ENCODE peak calls at places on chromosomes 12 and 14, in four cellular contexts. Y is endodermal cell; B is AG09319; M is activated CD4-positive, alpha-beta T cell treated with anti-CD3 and anti-CD28 coated beads, Interleukin-2, amount 50 U/mL, for 1 hour. S is an unnamed sample.

GRCh38 chr12:43789941-43790340 is 16.2 kb downstream of the TWF1 start:
- DNase-seq in B (peak), M (no peak), Y (no peak), S (no peak)

GRCh38 chr14:74083784-74084276 is 423 bp downstream of the ALDH6A1 start:
- DNase-seq in B (no peak), Y (no peak), M (no peak), S (no peak)

GRCh38 chr12:52160200-52160599 is 31.6 kb downstream of the KRT80 start:
- DNase-seq in Y (no peak), B (no peak), M (no peak), S (no peak)

GRCh38 chr12:122407208-122407607 is 15.3 kb downstream of the CLIP1 start:
- DNase-seq in M (no peak), B (no peak), Y (no peak), S (no peak)

GRCh38 chr14:75820761-75821160 is 159.7 kb downstream of the TTLL5 start:
- DNase-seq in Y (no peak), B (no peak), M (no peak), S (no peak)

GRCh38 chr12:19140381-19141236 is 11.1 kb downstream of the PLEKHA5 start:
- DNase-seq in M (no peak), Y (peak), B (no peak), S (no peak)

GRCh38 chr14:37587881-37588666 is 7.0 kb downstream of the FOXA1 start:
- DNase-seq in Y (peak), B (no peak), M (no peak), S (no peak)

GRCh38 chr14:22977684-22978486 is 4.5 kb downstream of the AJUBA start:
- DNase-seq in B (no peak), M (no peak), Y (peak), S (no peak)

GRCh38 chr12:27709932-27710591 is 570 bp upstream of the MRPS35 start:
- DNase-seq in B (no peak), M (no peak), Y (no peak), S (no peak)

GRCh38 chr12:110223777-110224378 is 57.2 kb upstream of the ATP2A2 start:
- DNase-seq in B (no peak), Y (no peak), M (no peak), S (no peak)

GRCh38 chr12:116358850-116359761 is 81.6 kb upstream of the MED13L start:
- DNase-seq in B (peak), M (peak), Y (peak), S (no peak)

GRCh38 chr12:111792155-111792876 is 25.6 kb downstream of the ALDH2 start:
- DNase-seq in M (no peak), Y (no peak), B (no peak), S (no peak)

GRCh38 chr12:40170593-40170992 is 54.2 kb upstream of the LRRK2 start:
- DNase-seq in B (no peak), M (no peak), Y (no peak), S (no peak)

GRCh38 chr14:21350539-21350938 is 33.3 kb downstream of the SUPT16H start:
- DNase-seq in B (no peak), M (no peak), Y (no peak), S (no peak)

GRCh38 chr12:132523576-132524331 is 33.8 kb downstream of the FBRSL1 start:
- DNase-seq in M (peak), Y (peak), B (no peak), S (no peak)

GRCh38 chr12:111826982-111827381 is 15.0 kb upstream of the MAPKAPK5 start:
- DNase-seq in Y (no peak), B (no peak), M (no peak), S (no peak)

GRCh38 chr14:95521001-95521400 is 4.6 kb upstream of the SYNE3 start:
- DNase-seq in M (no peak), B (no peak), Y (no peak), S (no peak)

GRCh38 chr12:126021675-126022074 is 956.4 kb downstream of the AACS start:
- DNase-seq in M (no peak), Y (no peak), B (no peak), S (no peak)

GRCh38 chr12:4809013-4809448 is 88.8 kb downstream of the GALNT8 start:
- DNase-seq in B (no peak), M (no peak), Y (peak), S (no peak)

GRCh38 chr14:94412671-94413638 is 24.6 kb upstream of the SERPINA1 start:
- DNase-seq in B (no peak), M (no peak), Y (peak), S (no peak)

GRCh38 chr12:92608418-92609091 is 94.2 kb upstream of the PLEKHG7 start:
- DNase-seq in Y (no peak), M (no peak), B (no peak), S (no peak)

GRCh38 chr14:55201219-55202096 is 10.1 kb upstream of the DLGAP5 start:
- DNase-seq in Y (peak), B (no peak), M (no peak), S (no peak)

GRCh38 chr12:98419101-98419794 is 96.1 kb upstream of the TMPO start:
- DNase-seq in B (no peak), M (no peak), Y (no peak), S (no peak)

GRCh38 chr14:63475761-63476160 is 67.4 kb downstream of the PPP2R5E start:
- DNase-seq in Y (no peak), B (no peak), M (no peak), S (no peak)

GRCh38 chr12:128109636-128110035 is 157.3 kb upstream of the TMEM132C start:
- DNase-seq in B (no peak), M (no peak), Y (peak), S (no peak)

GRCh38 chr12:113581342-113581741 is 109.7 kb upstream of the LHX5 start:
- DNase-seq in B (no peak), Y (no peak), M (no peak), S (no peak)

GRCh38 chr12:104381721-104382480 is 74.8 kb upstream of the CHST11 start:
- DNase-seq in Y (peak), M (peak), B (peak), S (no peak)

S was measured in cortex of kidney.